ENCODE peak calls at places on chromosomes 2 and 18, in ten cellular contexts. One of them, this sample, is unnamed. For H3K27me3, the result is how much of the 10 kb centered on the place peaks cover.

GRCh38 chr2:233961905-233962304 is 44.7 kb downstream of the TRPM8 start:
- DNase-seq in IMR-90: no peak
- DNase-seq in colonic mucosa: no peak
- DNase-seq in gastrocnemius medialis: no peak
- DNase-seq in ascending aorta: no peak
- DNase-seq in heart right ventricle: no peak
- DNase-seq in CD8-positive, alpha-beta memory T cell: no peak
- DNase-seq in mammary epithelial cell: no peak
- DNase-seq in Peyer's patch: no peak
- DNase-seq in cardiac muscle cell: no peak
- DNase-seq in this sample: no peak

GRCh38 chr2:241636182-241636982 is 576 bp downstream of the THAP4 start:
- DNase-seq in IMR-90: peak
- DNase-seq in colonic mucosa: peak
- DNase-seq in gastrocnemius medialis: no peak
- DNase-seq in ascending aorta: no peak
- DNase-seq in heart right ventricle: peak
- DNase-seq in CD8-positive, alpha-beta memory T cell: peak
- DNase-seq in mammary epithelial cell: peak
- DNase-seq in Peyer's patch: peak
- DNase-seq in cardiac muscle cell: peak
- DNase-seq in this sample: no peak

GRCh38 chr2:38620282-38620977 is 17.7 kb upstream of the HNRNPLL start:
- DNase-seq in IMR-90: peak
- DNase-seq in colonic mucosa: no peak
- DNase-seq in gastrocnemius medialis: no peak
- DNase-seq in ascending aorta: no peak
- DNase-seq in heart right ventricle: no peak
- DNase-seq in CD8-positive, alpha-beta memory T cell: no peak
- DNase-seq in mammary epithelial cell: no peak
- DNase-seq in Peyer's patch: no peak
- DNase-seq in cardiac muscle cell: no peak
- DNase-seq in this sample: no peak

GRCh38 chr2:200081221-200081620 is 125.8 kb downstream of the MAIP1 start:
- DNase-seq in IMR-90: no peak
- DNase-seq in colonic mucosa: no peak
- DNase-seq in gastrocnemius medialis: no peak
- DNase-seq in ascending aorta: no peak
- DNase-seq in heart right ventricle: no peak
- DNase-seq in CD8-positive, alpha-beta memory T cell: no peak
- DNase-seq in mammary epithelial cell: no peak
- DNase-seq in Peyer's patch: no peak
- DNase-seq in cardiac muscle cell: no peak
- DNase-seq in this sample: no peak

GRCh38 chr2:127024769-127025356 is 82.1 kb downstream of the BIN1 start:
- DNase-seq in IMR-90: peak
- DNase-seq in colonic mucosa: peak
- DNase-seq in gastrocnemius medialis: no peak
- DNase-seq in ascending aorta: no peak
- DNase-seq in heart right ventricle: no peak
- DNase-seq in CD8-positive, alpha-beta memory T cell: no peak
- DNase-seq in mammary epithelial cell: peak
- DNase-seq in Peyer's patch: no peak
- DNase-seq in cardiac muscle cell: peak
- DNase-seq in this sample: no peak

GRCh38 chr2:119174993-119175347 is 16.4 kb upstream of the C1QL2 start:
- DNase-seq in IMR-90: no peak
- DNase-seq in colonic mucosa: no peak
- DNase-seq in gastrocnemius medialis: no peak
- DNase-seq in ascending aorta: no peak
- DNase-seq in heart right ventricle: no peak
- DNase-seq in CD8-positive, alpha-beta memory T cell: no peak
- DNase-seq in mammary epithelial cell: no peak
- DNase-seq in Peyer's patch: no peak
- DNase-seq in cardiac muscle cell: no peak
- DNase-seq in this sample: no peak

GRCh38 chr2:220451438-220451837 is 824.0 kb downstream of the SLC4A3 start:
- DNase-seq in IMR-90: no peak
- DNase-seq in colonic mucosa: no peak
- DNase-seq in gastrocnemius medialis: no peak
- DNase-seq in ascending aorta: no peak
- DNase-seq in heart right ventricle: no peak
- DNase-seq in CD8-positive, alpha-beta memory T cell: no peak
- DNase-seq in mammary epithelial cell: no peak
- DNase-seq in Peyer's patch: no peak
- DNase-seq in cardiac muscle cell: no peak
- DNase-seq in this sample: no peak

GRCh38 chr2:41723531-41723930 is 324.3 kb upstream of the PKDCC start:
- DNase-seq in IMR-90: no peak
- DNase-seq in colonic mucosa: no peak
- DNase-seq in gastrocnemius medialis: no peak
- DNase-seq in ascending aorta: no peak
- DNase-seq in heart right ventricle: no peak
- DNase-seq in CD8-positive, alpha-beta memory T cell: no peak
- DNase-seq in mammary epithelial cell: no peak
- DNase-seq in Peyer's patch: no peak
- DNase-seq in cardiac muscle cell: no peak
- DNase-seq in this sample: no peak

GRCh38 chr2:11055816-11056215 is 99.5 kb upstream of the SLC66A3 start:
- DNase-seq in IMR-90: no peak
- DNase-seq in colonic mucosa: no peak
- DNase-seq in gastrocnemius medialis: no peak
- DNase-seq in ascending aorta: no peak
- DNase-seq in heart right ventricle: no peak
- DNase-seq in CD8-positive, alpha-beta memory T cell: no peak
- DNase-seq in mammary epithelial cell: no peak
- DNase-seq in Peyer's patch: no peak
- DNase-seq in cardiac muscle cell: no peak
- DNase-seq in this sample: no peak

GRCh38 chr2:11054783-11055751 is 100.2 kb upstream of the SLC66A3 start:
- DNase-seq in IMR-90: no peak
- DNase-seq in colonic mucosa: no peak
- DNase-seq in gastrocnemius medialis: no peak
- DNase-seq in ascending aorta: no peak
- DNase-seq in heart right ventricle: no peak
- DNase-seq in CD8-positive, alpha-beta memory T cell: no peak
- DNase-seq in mammary epithelial cell: no peak
- DNase-seq in Peyer's patch: no peak
- DNase-seq in cardiac muscle cell: no peak
- DNase-seq in this sample: no peak

GRCh38 chr2:11058129-11058528 is 97.1 kb upstream of the SLC66A3 start:
- DNase-seq in IMR-90: no peak
- DNase-seq in colonic mucosa: no peak
- DNase-seq in gastrocnemius medialis: no peak
- DNase-seq in ascending aorta: no peak
- DNase-seq in heart right ventricle: no peak
- DNase-seq in CD8-positive, alpha-beta memory T cell: no peak
- DNase-seq in mammary epithelial cell: no peak
- DNase-seq in Peyer's patch: no peak
- DNase-seq in cardiac muscle cell: no peak
- DNase-seq in this sample: no peak

GRCh38 chr2:11060376-11061169 is 94.7 kb upstream of the SLC66A3 start:
- DNase-seq in IMR-90: no peak
- DNase-seq in colonic mucosa: no peak
- DNase-seq in gastrocnemius medialis: no peak
- DNase-seq in ascending aorta: no peak
- DNase-seq in heart right ventricle: no peak
- DNase-seq in CD8-positive, alpha-beta memory T cell: no peak
- DNase-seq in mammary epithelial cell: no peak
- DNase-seq in Peyer's patch: no peak
- DNase-seq in cardiac muscle cell: no peak
- DNase-seq in this sample: no peak

DNA sequence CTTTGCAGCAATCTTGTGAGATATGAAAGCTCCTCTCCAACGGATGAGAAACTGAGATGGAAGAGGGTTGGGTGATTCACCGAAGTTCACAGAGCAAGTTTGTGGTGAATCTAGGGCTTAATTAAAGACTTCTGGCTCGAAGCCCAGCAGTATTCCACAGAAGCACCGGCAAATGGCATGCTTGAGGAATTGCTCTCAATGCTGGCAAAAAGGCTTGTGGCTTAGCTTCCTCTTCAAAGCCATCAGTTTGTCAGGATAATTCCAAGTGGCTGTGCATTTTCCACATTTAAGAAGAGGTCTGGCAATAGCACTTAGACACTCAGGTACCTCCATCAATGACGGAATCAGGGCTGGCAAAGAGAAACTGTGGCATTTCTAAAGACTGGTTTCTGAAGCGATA is 98.7 kb upstream of the SLC66A3 start:
- DNase-seq in IMR-90: peak
- DNase-seq in colonic mucosa: no peak
- DNase-seq in gastrocnemius medialis: no peak
- DNase-seq in ascending aorta: no peak
- DNase-seq in heart right ventricle: no peak
- DNase-seq in CD8-positive, alpha-beta memory T cell: no peak
- DNase-seq in mammary epithelial cell: peak
- DNase-seq in Peyer's patch: no peak
- DNase-seq in cardiac muscle cell: no peak
- DNase-seq in this sample: no peak
- H3K27me3 ChIP-seq in IMR-90: under half
- H3K27me3 ChIP-seq in colonic mucosa: under half
- H3K27me3 ChIP-seq in gastrocnemius medialis: under half
- H3K27me3 ChIP-seq in ascending aorta: under half
- H3K27me3 ChIP-seq in heart right ventricle: under half
- H3K27me3 ChIP-seq in CD8-positive, alpha-beta memory T cell: under half
- H3K27me3 ChIP-seq in mammary epithelial cell: under half
- H3K27me3 ChIP-seq in Peyer's patch: under half
- H3K27me3 ChIP-seq in cardiac muscle cell: under half
- H3K27me3 ChIP-seq in this sample: under half

GRCh38 chr2:205683179-205683978 is 1.1 kb downstream of the NRP2 start:
- DNase-seq in IMR-90: peak
- DNase-seq in colonic mucosa: no peak
- DNase-seq in gastrocnemius medialis: no peak
- DNase-seq in ascending aorta: no peak
- DNase-seq in heart right ventricle: no peak
- DNase-seq in CD8-positive, alpha-beta memory T cell: no peak
- DNase-seq in mammary epithelial cell: peak
- DNase-seq in Peyer's patch: no peak
- DNase-seq in cardiac muscle cell: no peak
- DNase-seq in this sample: no peak

GRCh38 chr2:205681836-205682238 is 464 bp upstream of the NRP2 start:
- DNase-seq in IMR-90: no peak
- DNase-seq in colonic mucosa: no peak
- DNase-seq in gastrocnemius medialis: no peak
- DNase-seq in ascending aorta: no peak
- DNase-seq in heart right ventricle: no peak
- DNase-seq in CD8-positive, alpha-beta memory T cell: no peak
- DNase-seq in mammary epithelial cell: no peak
- DNase-seq in Peyer's patch: no peak
- DNase-seq in cardiac muscle cell: peak
- DNase-seq in this sample: no peak

GRCh38 chr2:205680903-205681302 is 1.4 kb upstream of the NRP2 start:
- DNase-seq in IMR-90: no peak
- DNase-seq in colonic mucosa: no peak
- DNase-seq in gastrocnemius medialis: no peak
- DNase-seq in ascending aorta: no peak
- DNase-seq in heart right ventricle: no peak
- DNase-seq in CD8-positive, alpha-beta memory T cell: no peak
- DNase-seq in mammary epithelial cell: no peak
- DNase-seq in Peyer's patch: no peak
- DNase-seq in cardiac muscle cell: no peak
- DNase-seq in this sample: no peak

GRCh38 chr2:205683991-205684390 is 1.7 kb downstream of the NRP2 start:
- DNase-seq in IMR-90: no peak
- DNase-seq in colonic mucosa: no peak
- DNase-seq in gastrocnemius medialis: no peak
- DNase-seq in ascending aorta: no peak
- DNase-seq in heart right ventricle: no peak
- DNase-seq in CD8-positive, alpha-beta memory T cell: no peak
- DNase-seq in mammary epithelial cell: no peak
- DNase-seq in Peyer's patch: no peak
- DNase-seq in cardiac muscle cell: no peak
- DNase-seq in this sample: no peak

DNA sequence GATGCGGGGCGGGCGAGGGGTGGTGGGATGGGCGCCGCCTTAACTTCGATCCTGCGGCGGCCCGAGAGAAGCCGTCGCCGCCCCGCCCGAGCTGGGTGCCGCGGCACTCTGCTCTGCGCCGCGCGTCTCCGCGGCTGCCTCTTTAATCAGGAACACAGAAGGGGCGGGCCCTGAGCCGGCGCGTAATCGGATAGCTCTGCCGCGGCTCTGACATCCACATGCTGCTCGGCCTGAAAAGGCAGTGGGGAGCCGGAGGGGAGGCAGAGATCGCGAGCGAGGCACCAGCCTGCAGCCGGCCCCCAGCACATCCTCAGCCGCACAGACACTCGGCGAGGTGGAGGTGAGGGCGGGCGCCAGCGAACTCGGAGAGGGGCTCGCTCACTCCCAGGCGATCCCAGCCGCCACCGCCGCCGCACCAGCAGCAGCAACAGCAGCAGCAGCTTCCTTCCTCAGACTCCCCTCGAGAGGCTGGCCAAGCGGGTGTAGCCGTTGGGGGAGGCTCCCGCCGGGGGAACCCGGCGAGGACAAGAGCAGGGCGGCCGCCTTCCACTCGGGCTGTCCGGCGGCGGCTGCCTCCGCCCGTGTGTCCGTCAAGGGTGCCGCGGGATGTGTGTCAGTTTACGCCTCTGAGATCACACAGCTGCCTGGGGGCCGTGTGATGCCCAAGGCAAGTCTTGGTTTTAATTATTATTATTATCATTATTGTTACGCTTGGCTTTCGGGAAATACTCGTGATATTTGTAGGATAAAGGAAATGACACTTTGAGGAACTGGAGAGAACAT is at the start of gene NRP2:
- DNase-seq in IMR-90: peak
- DNase-seq in colonic mucosa: peak
- DNase-seq in gastrocnemius medialis: peak
- DNase-seq in ascending aorta: peak
- DNase-seq in heart right ventricle: peak
- DNase-seq in CD8-positive, alpha-beta memory T cell: no peak
- DNase-seq in mammary epithelial cell: peak
- DNase-seq in Peyer's patch: peak
- DNase-seq in cardiac muscle cell: peak
- DNase-seq in this sample: no peak
- H3K27me3 ChIP-seq in IMR-90: under half
- H3K27me3 ChIP-seq in colonic mucosa: under half
- H3K27me3 ChIP-seq in gastrocnemius medialis: half or more
- H3K27me3 ChIP-seq in ascending aorta: under half
- H3K27me3 ChIP-seq in heart right ventricle: half or more
- H3K27me3 ChIP-seq in CD8-positive, alpha-beta memory T cell: under half
- H3K27me3 ChIP-seq in mammary epithelial cell: under half
- H3K27me3 ChIP-seq in Peyer's patch: under half
- H3K27me3 ChIP-seq in cardiac muscle cell: under half
- H3K27me3 ChIP-seq in this sample: under half

GRCh38 chr2:113142290-113142689 is 14.9 kb downstream of the IL1RN start:
- DNase-seq in IMR-90: no peak
- DNase-seq in colonic mucosa: no peak
- DNase-seq in gastrocnemius medialis: no peak
- DNase-seq in ascending aorta: no peak
- DNase-seq in heart right ventricle: no peak
- DNase-seq in CD8-positive, alpha-beta memory T cell: no peak
- DNase-seq in mammary epithelial cell: no peak
- DNase-seq in Peyer's patch: no peak
- DNase-seq in cardiac muscle cell: no peak
- DNase-seq in this sample: no peak
- H3K27me3 ChIP-seq in IMR-90: under half
- H3K27me3 ChIP-seq in colonic mucosa: under half
- H3K27me3 ChIP-seq in gastrocnemius medialis: under half
- H3K27me3 ChIP-seq in ascending aorta: under half
- H3K27me3 ChIP-seq in heart right ventricle: under half
- H3K27me3 ChIP-seq in CD8-positive, alpha-beta memory T cell: under half
- H3K27me3 ChIP-seq in mammary epithelial cell: under half
- H3K27me3 ChIP-seq in Peyer's patch: under half
- H3K27me3 ChIP-seq in cardiac muscle cell: under half
- H3K27me3 ChIP-seq in this sample: under half

GRCh38 chr18:7116001-7116831 is 1.4 kb downstream of the LAMA1 start:
- DNase-seq in IMR-90: peak
- DNase-seq in colonic mucosa: no peak
- DNase-seq in gastrocnemius medialis: no peak
- DNase-seq in ascending aorta: no peak
- DNase-seq in heart right ventricle: no peak
- DNase-seq in CD8-positive, alpha-beta memory T cell: no peak
- DNase-seq in mammary epithelial cell: peak
- DNase-seq in Peyer's patch: no peak
- DNase-seq in cardiac muscle cell: peak
- DNase-seq in this sample: no peak
- H3K27me3 ChIP-seq in IMR-90: under half
- H3K27me3 ChIP-seq in colonic mucosa: under half
- H3K27me3 ChIP-seq in gastrocnemius medialis: under half
- H3K27me3 ChIP-seq in ascending aorta: under half
- H3K27me3 ChIP-seq in heart right ventricle: half or more
- H3K27me3 ChIP-seq in CD8-positive, alpha-beta memory T cell: under half
- H3K27me3 ChIP-seq in mammary epithelial cell: under half
- H3K27me3 ChIP-seq in Peyer's patch: under half
- H3K27me3 ChIP-seq in cardiac muscle cell: under half
- H3K27me3 ChIP-seq in this sample: under half

This sample was measured in keratinocyte.